ENCODE peak calls at places on chromosomes 2 and 18, in six cellular contexts. V, K, N, W, U and B are unnamed samples.

GRCh38 chr2:56337342-56337741 is 153.6 kb downstream of the CCDC85A start:
- DNase-seq in V (no peak), K (no peak), N (no peak), W (no peak), U (no peak), B (no peak)

GRCh38 chr2:11256166-11256565 is 88.3 kb downstream of the ROCK2 start:
- DNase-seq in V (no peak), K (no peak), N (no peak), W (no peak), U (no peak), B (no peak)

GRCh38 chr18:41073372-41073954 is 881.6 kb upstream of the PIK3C3 start:
- DNase-seq in V (no peak), K (no peak), N (peak; percentile 90), W (no peak), U (no peak), B (no peak)

GRCh38 chr2:23563673-23564617 is 179.0 kb downstream of the KLHL29 start:
- DNase-seq in V (no peak), K (peak; percentile 21), N (peak; percentile 69), W (peak; percentile 83), U (peak; percentile 85), B (no peak)

GRCh38 chr2:100721693-100722092 is 98.2 kb upstream of the NPAS2 start:
- DNase-seq in V (no peak), K (no peak), N (no peak), W (no peak), U (no peak), B (no peak)

GRCh38 chr18:63098014-63098981 is 221.3 kb downstream of the BCL2 start:
- DNase-seq in V (no peak), K (no peak), N (no peak), W (no peak), U (no peak), B (peak; percentile 45)

GRCh38 chr18:51390695-51391094 is 193.2 kb upstream of the MEX3C start:
- DNase-seq in V (no peak), K (no peak), N (no peak), W (no peak), U (no peak), B (no peak)

GRCh38 chr2:47211497-47212011 is 56.4 kb upstream of the STPG4 start:
- DNase-seq in V (no peak), K (no peak), N (no peak), W (no peak), U (no peak), B (no peak)

GRCh38 chr2:106970471-106971261 is 84.7 kb upstream of the ST6GAL2 start:
- DNase-seq in V (no peak), K (no peak), N (peak; percentile 40), W (no peak), U (no peak), B (no peak)

GRCh38 chr2:2860583-2861300 is 516.9 kb downstream of the EIPR1 start:
- DNase-seq in V (no peak), K (no peak), N (no peak), W (no peak), U (no peak), B (no peak)

GRCh38 chr2:118241128-118241527 is 152.9 kb downstream of the INSIG2 start:
- DNase-seq in V (no peak), K (no peak), N (no peak), W (no peak), U (no peak), B (no peak)

GRCh38 chr2:383173-383572 is 95.3 kb upstream of the ALKAL2 start:
- DNase-seq in V (no peak), K (no peak), N (no peak), W (no peak), U (no peak), B (no peak)

GRCh38 chr18:78741381-78742340 is 238.0 kb upstream of the SALL3 start:
- DNase-seq in V (no peak), K (no peak), N (no peak), W (no peak), U (no peak), B (no peak)

GRCh38 chr2:173192071-173192470 is 116.4 kb downstream of the MAP3K20 start:
- DNase-seq in V (no peak), K (no peak), N (no peak), W (no peak), U (no peak), B (no peak)

GRCh38 chr2:158953926-158954763 is 14.3 kb upstream of the TANC1 start:
- DNase-seq in V (no peak), K (peak; percentile 85), N (peak; percentile 89), W (peak; percentile 81), U (peak; percentile 72), B (no peak)

GRCh38 chr2:47016172-47016913 is 100.7 kb upstream of the MCFD2 start:
- DNase-seq in V (peak; percentile 60), K (peak; percentile 30), N (peak; percentile 98), W (peak; percentile 72), U (no peak), B (no peak)

GRCh38 chr2:201116115-201116958 is at the start of gene CFLAR:
- DNase-seq in V (peak; percentile 34), K (peak; percentile 82), N (peak; percentile 75), W (peak; percentile 85), U (peak; percentile 83), B (peak; percentile 84)

GRCh38 chr18:36372902-36373301 is 75.4 kb downstream of the FHOD3 start:
- DNase-seq in V (no peak), K (no peak), N (peak; percentile 85), W (no peak), U (no peak), B (no peak)

GRCh38 chr2:73979021-73979420 is 5.7 kb upstream of the TET3 start:
- DNase-seq in V (no peak), K (no peak), N (no peak), W (no peak), U (no peak), B (peak; percentile 67)

GRCh38 chr2:237432484-237433092 is 18.6 kb upstream of the COL6A3 start:
- DNase-seq in V (peak; percentile 15), K (no peak), N (peak; percentile 93), W (no peak), U (no peak), B (peak; percentile 55)

GRCh38 chr2:236679906-236680305 is 110.3 kb downstream of the ACKR3 start:
- DNase-seq in V (no peak), K (no peak), N (peak; percentile 40), W (no peak), U (no peak), B (no peak)

GRCh38 chr2:120565929-120566328 is 169.7 kb upstream of the GLI2 start:
- DNase-seq in V (no peak), K (no peak), N (no peak), W (no peak), U (no peak), B (no peak)

GRCh38 chr2:203583696-203584095 is 48.6 kb upstream of the RAPH1 start:
- DNase-seq in V (no peak), K (no peak), N (peak; percentile 76), W (peak; percentile 61), U (no peak), B (no peak)

GRCh38 chr2:38261569-38262513 is 115.2 kb downstream of the ATL2 start:
- DNase-seq in V (no peak), K (no peak), N (no peak), W (no peak), U (peak; percentile 25), B (no peak)

GRCh38 chr2:160891353-160891740 is 268.9 kb upstream of the TANK start:
- DNase-seq in V (no peak), K (no peak), N (no peak), W (no peak), U (no peak), B (no peak)

GRCh38 chr2:193627918-193628254 is 1433.2 kb upstream of the TMEFF2 start:
- DNase-seq in V (no peak), K (no peak), N (no peak), W (no peak), U (no peak), B (no peak)

GRCh38 chr2:190717764-190718651 is 69.1 kb downstream of the NAB1 start:
- DNase-seq in V (no peak), K (no peak), N (no peak), W (no peak), U (no peak), B (no peak)

GRCh38 chr2:231673348-231673770 is 35.0 kb upstream of the PTMA start:
- DNase-seq in V (peak; percentile 84), K (peak; percentile 96), N (peak; percentile 28), W (no peak), U (no peak), B (no peak)
- H3K27ac ChIP-seq in V (peak overlapping the region; percentile 93), K (peak overlapping the region; percentile 95), N (peak overlapping the region; percentile 61), W (no peak overlapping the region), U (peak overlapping the region; percentile 95), B (no peak overlapping the region)

GRCh38 chr2:105859694-105859951 is 114.9 kb downstream of the NCK2 start:
- DNase-seq in V (no peak), K (no peak), N (no peak), W (no peak), U (no peak), B (no peak)
- H3K4me1 ChIP-seq in V (peaks cover 27% of the 10 kb centered on the region), K (peaks cover 4% of the 10 kb centered on the region), N (peaks cover 3% of the 10 kb centered on the region), W (no peaks in the 10 kb centered on the region), U (no peaks in the 10 kb centered on the region), B (peaks cover 92% of the 10 kb centered on the region)

DNA sequence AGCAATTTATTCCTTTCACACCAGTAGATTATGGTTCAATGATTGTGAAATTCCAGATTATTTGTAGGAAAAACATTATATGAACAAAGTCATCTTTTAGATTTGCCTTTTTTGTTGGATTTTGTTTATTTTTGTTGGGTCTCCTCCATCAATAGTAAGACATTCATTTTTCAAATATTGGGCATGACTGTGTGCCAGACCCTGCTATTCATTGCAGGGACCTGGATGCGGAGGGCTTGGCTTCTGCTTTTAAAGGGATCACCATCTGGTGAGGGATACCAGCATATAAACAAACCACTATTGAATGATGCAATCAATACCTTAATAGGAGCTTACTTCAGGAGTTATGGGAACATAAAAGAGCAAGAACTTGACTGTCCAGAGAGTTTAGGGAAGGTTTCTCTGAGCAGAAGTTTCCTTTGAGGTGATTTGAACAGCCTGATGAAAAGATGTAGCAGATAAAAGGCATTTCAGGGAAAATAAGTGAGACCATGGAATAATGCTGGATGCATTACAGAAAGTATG is 486.7 kb downstream of the EPHA4 start:
- DNase-seq in V (no peak), K (no peak), N (peak; percentile 43), W (no peak), U (no peak), B (no peak)
- H3K27ac ChIP-seq in V (no peak overlapping the region), K (no peak overlapping the region), N (no peak overlapping the region), W (no peak overlapping the region), U (no peak overlapping the region), B (no peak overlapping the region)

DNA sequence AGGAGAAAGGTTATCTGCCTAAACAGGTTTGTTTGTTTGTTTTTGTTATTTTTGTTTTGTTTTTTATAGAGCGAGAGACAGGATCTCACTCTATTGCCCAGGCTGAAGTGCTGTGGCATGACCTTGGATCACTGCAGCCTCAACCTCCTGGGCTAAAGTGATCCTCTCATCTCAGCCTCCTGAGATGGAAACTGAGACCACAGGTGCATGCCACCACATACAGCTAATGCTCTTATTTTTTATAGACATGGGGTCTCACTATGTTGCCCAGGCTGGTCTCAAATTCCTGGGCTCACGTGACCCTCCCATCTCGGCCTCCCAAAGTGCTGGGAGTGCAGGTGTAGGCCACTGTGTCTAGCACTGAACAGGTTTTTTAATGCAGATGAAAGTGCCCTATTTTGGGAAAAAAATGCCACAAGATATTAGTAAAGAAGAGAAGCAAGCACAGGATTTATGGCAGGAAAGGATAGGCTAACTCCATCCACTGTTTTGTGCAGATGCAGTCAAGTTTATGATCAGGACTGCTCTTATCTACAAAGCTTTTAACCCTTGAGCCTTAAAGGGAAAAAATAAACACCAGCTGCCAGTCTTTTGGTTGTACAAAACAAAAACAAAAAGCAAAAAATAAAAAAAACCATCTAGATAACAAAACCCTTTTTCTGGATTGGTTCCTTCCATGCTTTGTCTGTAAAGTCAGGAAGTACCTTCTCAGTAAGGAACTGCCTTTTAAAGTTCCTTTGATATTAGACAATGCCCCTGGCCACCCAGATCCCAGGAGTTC is 29.4 kb downstream of the MAP4K3 start:
- DNase-seq in V (no peak), K (no peak), N (no peak), W (no peak), U (no peak), B (no peak)
- H3K4me1 ChIP-seq in V (peaks cover 3% of the 10 kb centered on the region), K (peaks cover 8% of the 10 kb centered on the region), N (peaks cover 29% of the 10 kb centered on the region), W (peaks cover 3% of the 10 kb centered on the region), U (peaks cover 47% of the 10 kb centered on the region), B (peaks cover 5% of the 10 kb centered on the region)